ENCODE peak calls at places on chromosomes 2 and 18, in seven cellular contexts. One of them, this sample, is unnamed.

GRCh38 chr18:3246636-3247242 is 862 bp upstream of the MYL12A start:
- DNase-seq in fibroblast of lung: no peak
- DNase-seq in heart right ventricle: peak
- DNase-seq in SW 1271: no peak
- DNase-seq in activated naive CD4-positive, alpha-beta T cell treated with anti-CD3 and anti-CD28 coated beads, Interleukin-2, amount 50 U/mL, for 16 hours: no peak
- DNase-seq in T follicular helper cell: no peak
- DNase-seq in SJSA1: no peak
- DNase-seq in this sample: peak

GRCh38 chr2:72925328-72925943 is 8.1 kb downstream of the EMX1 start:
- DNase-seq in activated naive CD4-positive, alpha-beta T cell treated with anti-CD3 and anti-CD28 coated beads, Interleukin-2, amount 50 U/mL, for 16 hours: no peak
- DNase-seq in SW 1271: no peak
- DNase-seq in T follicular helper cell: no peak
- DNase-seq in SJSA1: no peak
- DNase-seq in heart right ventricle: no peak
- DNase-seq in fibroblast of lung: no peak
- DNase-seq in this sample: no peak

GRCh38 chr2:180676520-180676919 is 303.9 kb upstream of the UBE2E3 start:
- DNase-seq in SJSA1: no peak
- DNase-seq in activated naive CD4-positive, alpha-beta T cell treated with anti-CD3 and anti-CD28 coated beads, Interleukin-2, amount 50 U/mL, for 16 hours: no peak
- DNase-seq in fibroblast of lung: no peak
- DNase-seq in heart right ventricle: no peak
- DNase-seq in SW 1271: no peak
- DNase-seq in T follicular helper cell: no peak
- DNase-seq in this sample: no peak

GRCh38 chr2:170966648-170967396 is 37.8 kb downstream of the GORASP2 start:
- DNase-seq in fibroblast of lung: no peak
- DNase-seq in T follicular helper cell: no peak
- DNase-seq in activated naive CD4-positive, alpha-beta T cell treated with anti-CD3 and anti-CD28 coated beads, Interleukin-2, amount 50 U/mL, for 16 hours: no peak
- DNase-seq in SJSA1: no peak
- DNase-seq in heart right ventricle: no peak
- DNase-seq in SW 1271: peak
- DNase-seq in this sample: no peak

GRCh38 chr2:192059226-192059625 is 135.5 kb downstream of the TMEFF2 start:
- DNase-seq in SJSA1: no peak
- DNase-seq in T follicular helper cell: no peak
- DNase-seq in heart right ventricle: no peak
- DNase-seq in fibroblast of lung: no peak
- DNase-seq in activated naive CD4-positive, alpha-beta T cell treated with anti-CD3 and anti-CD28 coated beads, Interleukin-2, amount 50 U/mL, for 16 hours: no peak
- DNase-seq in SW 1271: no peak
- DNase-seq in this sample: no peak

GRCh38 chr2:17935242-17935885 is 56.9 kb downstream of the KCNS3 start:
- DNase-seq in SJSA1: no peak
- DNase-seq in heart right ventricle: no peak
- DNase-seq in fibroblast of lung: no peak
- DNase-seq in activated naive CD4-positive, alpha-beta T cell treated with anti-CD3 and anti-CD28 coated beads, Interleukin-2, amount 50 U/mL, for 16 hours: no peak
- DNase-seq in T follicular helper cell: no peak
- DNase-seq in SW 1271: no peak
- DNase-seq in this sample: no peak

GRCh38 chr2:105977212-105977611 is 216.9 kb downstream of the UXS1 start:
- DNase-seq in fibroblast of lung: peak
- DNase-seq in SJSA1: peak
- DNase-seq in heart right ventricle: no peak
- DNase-seq in T follicular helper cell: no peak
- DNase-seq in activated naive CD4-positive, alpha-beta T cell treated with anti-CD3 and anti-CD28 coated beads, Interleukin-2, amount 50 U/mL, for 16 hours: peak
- DNase-seq in SW 1271: peak
- DNase-seq in this sample: no peak

GRCh38 chr2:226427538-226428307 is 371.9 kb downstream of the IRS1 start:
- DNase-seq in fibroblast of lung: peak
- DNase-seq in activated naive CD4-positive, alpha-beta T cell treated with anti-CD3 and anti-CD28 coated beads, Interleukin-2, amount 50 U/mL, for 16 hours: no peak
- DNase-seq in T follicular helper cell: no peak
- DNase-seq in heart right ventricle: no peak
- DNase-seq in SJSA1: peak
- DNase-seq in SW 1271: peak
- DNase-seq in this sample: no peak

GRCh38 chr18:55830490-55830889 is 242.5 kb upstream of the TCF4 start:
- DNase-seq in heart right ventricle: no peak
- DNase-seq in activated naive CD4-positive, alpha-beta T cell treated with anti-CD3 and anti-CD28 coated beads, Interleukin-2, amount 50 U/mL, for 16 hours: no peak
- DNase-seq in T follicular helper cell: no peak
- DNase-seq in SW 1271: no peak
- DNase-seq in fibroblast of lung: no peak
- DNase-seq in SJSA1: no peak
- DNase-seq in this sample: no peak